ENCODE peak calls at places on chromosomes 5 and 9, in seven cellular contexts. F, L, Q, T, S, W and U are unnamed samples.
A peak's percentile ranks its signal among the peaks of the same experiment; 100 is the strongest.

GRCh38 chr9:70987986-70988385 is 133.4 kb downstream of the TRPM3 start:
- DNase-seq in F (no peak), Q (peak; percentile 80), T (no peak), L (no peak), W (no peak), S (no peak), U (peak; percentile 51)

GRCh38 chr9:113580041-113580953 is 116.8 kb downstream of the RGS3 start:
- DNase-seq in W (no peak), Q (peak; percentile 59), S (no peak), T (peak; percentile 60), L (peak; percentile 23), F (peak; percentile 35), U (peak; percentile 57)

GRCh38 chr5:36691241-36691640 is 84.8 kb downstream of the SLC1A3 start:
- DNase-seq in Q (peak; percentile 43), W (no peak), S (no peak), F (no peak), T (no peak), L (no peak), U (no peak)

GRCh38 chr9:109355564-109356297 is 34.9 kb upstream of the EPB41L4B start:
- DNase-seq in W (no peak), S (peak; percentile 31), L (no peak), T (no peak), Q (no peak), F (no peak), U (no peak)

GRCh38 chr5:103587185-103587748 is 24.7 kb upstream of the NUDT12 start:
- DNase-seq in Q (peak; percentile 58), W (no peak), S (peak; percentile 66), F (no peak), L (no peak), T (no peak), U (peak; percentile 15)

GRCh38 chr5:2149196-2149541 is 266.4 kb upstream of the IRX4 start:
- DNase-seq in W (no peak), Q (peak; percentile 48), T (no peak), F (no peak), L (no peak), S (no peak), U (peak; percentile 85)

GRCh38 chr5:171635846-171636245 is 149.8 kb upstream of the SMIM23 start:
- DNase-seq in S (no peak), Q (no peak), F (no peak), W (no peak), T (no peak), L (no peak), U (no peak)

GRCh38 chr5:56206126-56206525 is 27.0 kb downstream of the ANKRD55 start:
- DNase-seq in W (no peak), L (no peak), Q (peak; percentile 90), S (no peak), T (no peak), F (no peak), U (peak; percentile 22)

GRCh38 chr5:55469838-55470237 is 64.9 kb downstream of the PLPP1 start:
- DNase-seq in F (no peak), Q (no peak), L (no peak), W (no peak), S (no peak), T (no peak), U (no peak)

GRCh38 chr5:132268698-132269551 is 11.4 kb downstream of the PDLIM4 start:
- DNase-seq in Q (peak; percentile 27), L (no peak), W (no peak), F (no peak), T (no peak), S (peak; percentile 49), U (peak; percentile 79)

GRCh38 chr9:78029601-78030552 is 1.7 kb downstream of the GNAQ start:
- DNase-seq in T (no peak), F (no peak), Q (peak; percentile 47), L (no peak), W (no peak), S (peak; percentile 40), U (peak; percentile 54)

GRCh38 chr5:134140530-134141201 is 26.2 kb downstream of the TCF7 start:
- DNase-seq in W (peak; percentile 53), S (peak; percentile 82), T (peak; percentile 3), Q (peak; percentile 82), L (no peak), F (peak; percentile 46), U (peak; percentile 84)

GRCh38 chr5:219492-219891 is 1.4 kb downstream of the SDHA start:
- DNase-seq in F (no peak), T (peak; percentile 13), L (no peak), S (peak; percentile 3), Q (peak; percentile 52), W (no peak), U (peak; percentile 23)

GRCh38 chr5:61686491-61687257 is 354.6 kb downstream of the ZSWIM6 start:
- DNase-seq in S (no peak), F (no peak), L (no peak), Q (no peak), W (no peak), T (no peak), U (no peak)

GRCh38 chr9:25573281-25573680 is 105.0 kb downstream of the TUSC1 start:
- DNase-seq in S (no peak), T (no peak), W (no peak), Q (no peak), F (no peak), L (no peak), U (no peak)

GRCh38 chr5:127028822-127029457 is 1.4 kb downstream of the MARCHF3 start:
- DNase-seq in Q (peak; percentile 17), W (no peak), L (no peak), T (no peak), F (no peak), S (peak; percentile 77), U (peak; percentile 73)

GRCh38 chr5:41408676-41409443 is 101.5 kb downstream of the PLCXD3 start:
- DNase-seq in Q (peak; percentile 81), L (no peak), W (no peak), F (no peak), S (peak; percentile 86), T (no peak), U (peak; percentile 74)

GRCh38 chr5:73186976-73187375 is 14.0 kb downstream of the TMEM174 start:
- DNase-seq in Q (no peak), T (no peak), S (no peak), W (no peak), L (no peak), F (no peak), U (peak; percentile 80)

GRCh38 chr9:33453999-33454660 is 6.7 kb upstream of the AQP3 start:
- DNase-seq in S (no peak), Q (no peak), F (no peak), W (no peak), T (no peak), L (no peak), U (no peak)

GRCh38 chr9:74865177-74865576 is 22.5 kb downstream of the TRPM6 start:
- DNase-seq in T (no peak), S (no peak), L (no peak), F (no peak), W (no peak), Q (no peak), U (no peak)

GRCh38 chr9:127754099-127754760 is 19.1 kb upstream of the TOR2A start:
- DNase-seq in W (no peak), S (peak; percentile 53), F (no peak), Q (no peak), L (no peak), T (no peak), U (no peak)

GRCh38 chr5:41788800-41789395 is 81.3 kb downstream of the OXCT1 start:
- DNase-seq in S (no peak), T (no peak), L (no peak), Q (peak; percentile 89), W (no peak), F (no peak), U (peak; percentile 56)

GRCh38 chr5:25028994-25029393 is 384.2 kb upstream of the CDH10 start:
- DNase-seq in Q (no peak), W (no peak), F (no peak), T (no peak), S (no peak), L (no peak), U (no peak)

GRCh38 chr5:180639287-180639686 is 10.1 kb downstream of the FLT4 start:
- DNase-seq in W (no peak), Q (no peak), F (no peak), S (no peak), L (no peak), T (no peak), U (no peak)

GRCh38 chr9:121299125-121299466 is 31.1 kb downstream of the GSN start:
- DNase-seq in S (no peak), T (no peak), F (no peak), L (no peak), W (no peak), Q (no peak), U (no peak)

GRCh38 chr5:96114736-96115466 is 153.2 kb upstream of the ELL2 start:
- DNase-seq in T (no peak), S (no peak), F (no peak), Q (peak; percentile 78), L (no peak), W (no peak), U (peak; percentile 49)

GRCh38 chr5:95822038-95822407 is 503 bp downstream of the GLRX start:
- DNase-seq in L (no peak), W (no peak), F (no peak), T (no peak), Q (peak; percentile 81), S (peak; percentile 81), U (peak; percentile 72)

GRCh38 chr9:137028281-137029057 is 432 bp upstream of the ABCA2 start:
- DNase-seq in W (peak; percentile 70), S (peak; percentile 79), L (peak; percentile 66), T (peak; percentile 62), Q (peak; percentile 26), F (peak; percentile 43), U (peak; percentile 83)

GRCh38 chr5:175743676-175744210 is 85.9 kb downstream of the HRH2 start:
- DNase-seq in F (no peak), Q (peak; percentile 3), L (no peak), W (no peak), S (no peak), T (no peak), U (no peak)

GRCh38 chr9:14306672-14307646 is 7.0 kb downstream of the NFIB start:
- DNase-seq in Q (peak; percentile 74), T (no peak), F (no peak), W (no peak), L (no peak), S (peak; percentile 75), U (no peak)

GRCh38 chr5:154467655-154468354 is 10.2 kb downstream of the HAND1 start:
- DNase-seq in Q (peak; percentile 75), L (peak; percentile 57), F (peak; percentile 56), S (peak; percentile 79), T (peak; percentile 62), W (peak; percentile 82), U (peak; percentile 89)

GRCh38 chr9:4689687-4690104 is 10.3 kb downstream of the CDC37L1 start:
- DNase-seq in W (no peak), S (no peak), T (no peak), Q (no peak), F (no peak), L (no peak), U (peak; percentile 32)

GRCh38 chr9:93205045-93205768 is 21.3 kb downstream of the WNK2 start:
- DNase-seq in S (peak; percentile 18), L (no peak), F (no peak), T (no peak), W (no peak), Q (peak; percentile 28), U (no peak)